ENCODE peak calls at places on chromosomes 4 and X, in ten cellular contexts. S, H, P, U, J, B, Y, K, Z and D are unnamed samples.

GRCh38 chr4:57876934-57877554 is 766.9 kb upstream of the IGFBP7 start:
- DNase-seq in S (no peak), H (no peak), P (no peak), U (no peak), J (no peak), B (no peak), Y (no peak), K (no peak), Z (no peak), D (no peak)

GRCh38 chr4:59904331-59904730 is 1295.8 kb upstream of the ADGRL3 start:
- DNase-seq in S (no peak), H (no peak), P (no peak), U (peak), J (no peak), B (no peak), Y (no peak), K (no peak), Z (no peak), D (no peak)

GRCh38 chr4:23572382-23572781 is 317.5 kb downstream of the PPARGC1A start:
- DNase-seq in S (no peak), H (no peak), P (no peak), U (no peak), J (no peak), B (no peak), Y (no peak), K (no peak), Z (no peak), D (no peak)

GRCh38 chrX:43882294-43882681 is at the start of gene MAOB:
- DNase-seq in S (peak), H (no peak), P (peak), U (no peak), J (no peak), B (no peak), Y (peak), K (no peak), Z (peak), D (no peak)

GRCh38 chrX:66012094-66012534 is 27.8 kb downstream of the VSIG4 start:
- DNase-seq in S (peak), H (no peak), P (no peak), U (no peak), J (no peak), B (no peak), Y (no peak), K (no peak), Z (peak), D (no peak)

GRCh38 chrX:119121341-119121740 is 6.3 kb downstream of the KIAA1210 start:
- DNase-seq in S (no peak), H (no peak), P (no peak), U (no peak), J (no peak), B (no peak), Y (no peak), K (no peak), Z (no peak), D (no peak)

GRCh38 chr4:5874811-5875465 is 17.9 kb downstream of the CRMP1 start:
- DNase-seq in S (no peak), H (no peak), P (no peak), U (no peak), J (no peak), B (no peak), Y (no peak), K (no peak), Z (no peak), D (no peak)

GRCh38 chr4:88158360-88159136 is at the start of gene ABCG2:
- DNase-seq in S (peak), H (no peak), P (peak), U (no peak), J (no peak), B (peak), Y (peak), K (no peak), Z (peak), D (no peak)

GRCh38 chr4:151340751-151341385 is 15.5 kb upstream of the SH3D19 start:
- DNase-seq in S (no peak), H (no peak), P (no peak), U (no peak), J (no peak), B (no peak), Y (no peak), K (no peak), Z (peak), D (no peak)

GRCh38 chrX:65596270-65596669 is 61.7 kb upstream of the LAS1L start:
- DNase-seq in S (peak), H (no peak), P (peak), U (peak), J (no peak), B (no peak), Y (peak), K (no peak), Z (peak), D (no peak)

GRCh38 chrX:21847342-21847741 is 7.9 kb downstream of the MBTPS2 start:
- DNase-seq in S (no peak), H (no peak), P (no peak), U (no peak), J (no peak), B (no peak), Y (no peak), K (no peak), Z (no peak), D (no peak)

GRCh38 chrX:110320588-110320987 is 2.7 kb upstream of the AMMECR1 start:
- DNase-seq in S (no peak), H (no peak), P (no peak), U (no peak), J (no peak), B (no peak), Y (no peak), K (no peak), Z (no peak), D (no peak)

GRCh38 chr4:86556791-86557415 is 37.2 kb upstream of the PTPN13 start:
- DNase-seq in S (peak), H (no peak), P (no peak), U (no peak), J (no peak), B (no peak), Y (no peak), K (no peak), Z (no peak), D (no peak)

GRCh38 chrX:149274516-149275105 is 230.5 kb downstream of the IDS start:
- DNase-seq in S (no peak), H (no peak), P (no peak), U (no peak), J (no peak), B (no peak), Y (peak), K (no peak), Z (no peak), D (no peak)

GRCh38 chr4:123822353-123822752 is 425.8 kb downstream of the SPRY1 start:
- DNase-seq in S (no peak), H (no peak), P (no peak), U (no peak), J (no peak), B (no peak), Y (no peak), K (no peak), Z (no peak), D (no peak)

GRCh38 chr4:144578681-144579080 is 67.3 kb upstream of the HHIP start:
- DNase-seq in S (no peak), H (no peak), P (no peak), U (no peak), J (no peak), B (no peak), Y (no peak), K (no peak), Z (no peak), D (no peak)

GRCh38 chrX:40423299-40423698 is 157.5 kb upstream of the ATP6AP2 start:
- DNase-seq in S (no peak), H (no peak), P (no peak), U (peak), J (no peak), B (no peak), Y (no peak), K (peak), Z (no peak), D (no peak)

GRCh38 chrX:131752493-131753198 is 208.8 kb downstream of the OR13H1 start:
- DNase-seq in S (no peak), H (no peak), P (no peak), U (peak), J (peak), B (no peak), Y (no peak), K (no peak), Z (peak), D (no peak)

GRCh38 chrX:100587846-100588245 is 3.1 kb downstream of the TNMD start:
- DNase-seq in S (no peak), H (no peak), P (no peak), U (no peak), J (no peak), B (no peak), Y (no peak), K (no peak), Z (peak), D (no peak)

GRCh38 chr4:3295837-3296624 is 3.2 kb downstream of the RGS12 start:
- DNase-seq in S (no peak), H (no peak), P (no peak), U (no peak), J (no peak), B (no peak), Y (no peak), K (no peak), Z (no peak), D (peak)

GRCh38 chr4:110480031-110480549 is 4.1 kb downstream of the ENPEP start:
- DNase-seq in S (no peak), H (no peak), P (no peak), U (no peak), J (no peak), B (no peak), Y (no peak), K (no peak), Z (no peak), D (no peak)

GRCh38 chrX:13506574-13506973 is 62.8 kb upstream of the EGFL6 start:
- DNase-seq in S (peak), H (no peak), P (peak), U (no peak), J (no peak), B (peak), Y (peak), K (peak), Z (peak), D (no peak)

GRCh38 chr4:1852904-1853623 is 2.9 kb downstream of the LETM1 start:
- DNase-seq in S (peak), H (no peak), P (peak), U (no peak), J (no peak), B (no peak), Y (no peak), K (no peak), Z (peak), D (no peak)

GRCh38 chrX:129622757-129623301 is 31.9 kb downstream of the APLN start:
- DNase-seq in S (no peak), H (no peak), P (no peak), U (peak), J (no peak), B (no peak), Y (no peak), K (no peak), Z (no peak), D (no peak)

GRCh38 chr4:87543835-87544461 is 14.8 kb upstream of the SPARCL1 start:
- DNase-seq in S (peak), H (no peak), P (peak), U (no peak), J (no peak), B (peak), Y (peak), K (peak), Z (no peak), D (no peak)

DNA sequence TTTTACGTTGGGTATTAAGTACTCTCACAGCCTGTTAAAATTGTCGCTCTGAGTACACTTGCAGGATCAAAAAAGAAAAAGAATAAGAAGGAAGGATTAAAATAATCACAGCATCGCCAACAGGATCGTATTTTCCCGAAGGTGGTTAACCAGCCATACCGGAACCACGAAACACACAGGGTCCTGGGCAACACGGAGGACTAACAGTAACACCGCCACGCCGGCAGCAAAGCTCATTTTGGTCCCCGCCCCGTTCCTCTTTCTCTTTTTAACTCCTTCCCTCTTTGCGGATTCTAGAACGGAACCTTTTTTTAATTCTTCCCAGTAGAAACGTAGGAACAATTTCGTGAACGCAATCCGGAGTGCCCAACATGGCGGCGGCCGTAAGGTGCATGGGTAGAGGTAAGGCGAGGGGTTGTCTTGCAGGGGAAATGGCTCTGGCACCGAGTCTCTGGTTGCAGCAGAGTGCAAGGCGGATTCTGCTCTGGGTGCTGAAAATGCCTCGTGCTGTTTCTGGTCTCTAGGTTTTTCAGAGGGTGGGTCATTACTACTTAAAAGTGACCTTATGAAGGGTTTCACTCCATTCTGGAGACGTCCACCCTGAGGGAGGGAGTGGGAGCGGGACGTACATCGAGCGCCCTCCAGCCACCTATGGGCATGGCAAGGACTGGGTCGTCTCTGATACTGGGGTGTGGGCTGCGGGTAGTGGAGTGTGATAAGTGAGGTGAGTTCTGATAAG is at the start of gene MRPL1:
- DNase-seq in S (peak), H (peak), P (peak), U (peak), J (peak), B (peak), Y (peak), K (peak), Z (peak), D (peak)
- TF ChIP-seq POLR2A in S (peak), H (peak), P (no peak), U (peak), J (peak), B (peak), Y (peak), K (peak), Z (peak), D (no peak)

GRCh38 chr4:152385551-152385950 is 150.3 kb downstream of the FBXW7 start:
- DNase-seq in S (peak), H (no peak), P (no peak), U (no peak), J (no peak), B (no peak), Y (no peak), K (no peak), Z (no peak), D (no peak)

GRCh38 chr4:152380185-152380584 is 155.7 kb downstream of the FBXW7 start:
- DNase-seq in S (no peak), H (no peak), P (no peak), U (no peak), J (no peak), B (no peak), Y (no peak), K (no peak), Z (no peak), D (no peak)

GRCh38 chr4:152380919-152381318 is 155.0 kb downstream of the FBXW7 start:
- DNase-seq in S (no peak), H (no peak), P (no peak), U (no peak), J (no peak), B (no peak), Y (no peak), K (no peak), Z (no peak), D (no peak)

DNA sequence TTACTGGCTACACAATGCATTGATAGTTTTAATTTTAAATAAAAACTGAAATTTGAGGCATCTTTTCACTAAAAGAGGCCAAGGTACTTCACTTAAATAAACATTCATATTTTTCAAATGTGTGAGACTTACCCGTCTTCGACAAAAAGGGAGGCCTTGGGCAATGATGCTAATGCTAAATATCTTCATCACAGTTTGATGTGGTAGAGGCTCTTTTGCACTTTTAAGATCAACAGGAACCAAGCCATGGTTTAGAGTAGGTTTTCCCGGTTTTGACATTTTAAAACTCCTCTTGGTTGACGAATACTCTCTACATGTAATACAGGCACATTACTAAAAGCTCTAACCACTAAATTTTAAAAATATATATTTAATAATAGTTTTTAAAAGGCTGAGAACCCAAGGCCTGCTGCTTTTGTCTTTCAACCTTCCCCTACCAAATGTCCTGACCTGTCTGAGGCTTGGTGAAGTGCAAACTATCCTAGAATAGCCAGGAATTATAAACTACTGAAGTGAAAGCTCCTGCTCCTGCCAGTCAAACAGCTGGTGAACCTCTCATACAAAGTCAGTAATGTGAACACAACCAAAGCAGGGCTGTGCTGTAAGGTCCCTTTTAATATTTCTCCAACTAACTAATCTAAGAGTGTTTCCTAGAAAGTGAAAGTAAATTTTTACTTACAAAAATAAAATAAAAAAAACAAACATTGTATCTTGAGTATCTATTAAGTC is 153.7 kb downstream of the FBXW7 start:
- DNase-seq in S (no peak), H (no peak), P (no peak), U (no peak), J (no peak), B (no peak), Y (no peak), K (no peak), Z (no peak), D (no peak)
- H3K4me3 ChIP-seq in S (no peak), H (no peak), P (no peak), U (no peak), J (no peak), B (no peak), Y (no peak), K (no peak), Z (no peak), D (no peak)

GRCh38 chrX:120137439-120137838 is 21.0 kb upstream of the RHOXF2 start:
- DNase-seq in S (no peak), H (no peak), P (no peak), U (no peak), J (no peak), B (peak), Y (no peak), K (no peak), Z (no peak), D (no peak)
- TF ChIP-seq CTCF in S (no peak), H (no peak), P (no peak), U (no peak), J (no peak), B (peak), Y (no peak), K (no peak), Z (no peak), D (no peak)

DNA sequence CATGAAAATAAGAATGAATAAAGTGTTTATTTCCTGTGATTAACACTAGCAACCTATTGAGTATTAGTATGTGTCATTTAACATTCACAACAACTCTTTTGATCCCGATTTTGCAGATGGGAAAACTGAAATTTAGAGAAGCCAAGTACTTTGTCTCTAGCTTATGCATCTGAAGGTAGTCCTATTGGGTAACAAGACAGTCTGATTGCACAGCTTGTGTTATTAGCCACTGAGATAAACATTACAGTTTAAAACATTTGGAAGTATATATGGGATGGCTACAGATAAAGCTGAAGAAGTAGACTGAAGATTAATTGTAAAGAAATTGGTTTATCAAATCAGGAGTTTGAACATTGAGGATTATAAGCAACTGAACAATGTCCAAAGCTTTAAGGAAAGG is 99.6 kb upstream of the PDE5A start:
- DNase-seq in S (no peak), H (no peak), P (no peak), U (no peak), J (no peak), B (no peak), Y (no peak), K (no peak), Z (no peak), D (no peak)
- TF ChIP-seq POLR2A in S (no peak), H (no peak), P (no peak), U (no peak), J (no peak), B (no peak), Y (no peak), K (no peak), Z (no peak), D (no peak)

GRCh38 chrX:85326234-85327059 is 53.0 kb downstream of the POF1B start:
- DNase-seq in S (no peak), H (no peak), P (no peak), U (no peak), J (peak), B (no peak), Y (no peak), K (no peak), Z (no peak), D (no peak)

DNA sequence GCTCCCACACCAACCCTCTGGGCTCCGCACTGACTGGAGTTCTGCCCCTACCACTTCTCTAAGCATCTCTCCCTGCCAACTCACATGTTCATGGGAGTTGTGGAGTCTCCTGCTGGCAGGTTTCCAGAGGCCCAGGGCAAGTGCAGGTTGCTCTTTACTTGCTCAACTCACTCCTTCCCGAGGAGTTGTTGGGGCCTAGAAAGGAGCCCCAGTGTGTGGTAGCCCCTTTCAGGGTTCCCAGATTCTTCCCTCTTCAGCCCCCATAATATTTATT is 52.5 kb downstream of the POF1B start:
- DNase-seq in S (no peak), H (no peak), P (no peak), U (no peak), J (no peak), B (no peak), Y (no peak), K (no peak), Z (no peak), D (no peak)
- H3K4me3 ChIP-seq in S (no peak), H (no peak), P (no peak), U (no peak), J (no peak), B (no peak), Y (no peak), K (no peak), Z (no peak), D (no peak)

GRCh38 chrX:50100188-50100587 is 100.6 kb downstream of the AKAP4 start:
- DNase-seq in S (peak), H (no peak), P (peak), U (no peak), J (no peak), B (peak), Y (no peak), K (no peak), Z (no peak), D (no peak)
- TF ChIP-seq CTCF in S (no peak), H (peak), P (no peak), U (no peak), J (peak), B (peak), Y (peak), K (peak), Z (peak), D (no peak)

DNA sequence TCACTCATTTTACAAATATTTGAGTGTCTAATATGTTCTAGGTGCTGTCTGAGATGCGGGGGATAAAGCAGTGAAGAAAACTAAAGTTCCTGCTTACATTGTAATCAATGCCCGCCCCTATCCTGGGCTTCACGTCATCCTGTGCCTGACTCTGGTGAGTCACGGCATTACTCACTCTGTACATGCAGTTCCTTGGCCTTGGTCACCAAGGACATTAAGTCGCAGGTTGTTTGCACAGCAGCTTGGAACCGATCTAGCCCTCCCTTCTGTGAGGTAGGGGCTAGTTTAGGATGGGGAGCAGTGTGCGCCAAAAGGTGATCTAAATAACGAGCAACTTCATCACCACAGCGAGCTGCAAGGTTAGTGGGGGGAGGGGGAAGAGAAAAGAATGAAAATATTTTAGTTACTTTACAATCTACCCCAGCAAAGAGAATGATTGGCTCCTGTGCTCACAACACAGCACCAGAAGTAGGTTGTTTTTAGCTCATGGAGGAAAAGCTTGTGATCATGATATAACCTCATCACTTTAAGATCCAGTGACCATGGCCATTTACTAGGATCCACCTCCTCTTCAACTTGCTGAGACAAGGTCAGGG is 48.0 kb upstream of the HDAC8 start:
- DNase-seq in S (peak), H (no peak), P (peak), U (peak), J (no peak), B (peak), Y (peak), K (peak), Z (peak), D (peak)
- TF ChIP-seq POLR2A in S (no peak), H (no peak), P (no peak), U (no peak), J (peak), B (no peak), Y (no peak), K (no peak), Z (no peak), D (no peak)